ENCODE peak calls at places on chromosomes 3 and 15, in seven cellular contexts. One of them, this sample, is unnamed. For H3K4me1, the result is how much of the 10 kb centered on the place peaks cover.

GRCh38 chr3:119305271-119305670 is 11.1 kb downstream of the ARHGAP31 start:
- DNase-seq in neuronal stem cell: no peak
- DNase-seq in mesendoderm: no peak
- DNase-seq in H1: no peak
- DNase-seq in mesenchymal stem cell: peak
- DNase-seq in H9: no peak
- DNase-seq in trophoblast cell: no peak
- DNase-seq in this sample: no peak

GRCh38 chr3:32947466-32948238 is 3.8 kb upstream of the CCR4 start:
- DNase-seq in neuronal stem cell: peak
- DNase-seq in mesendoderm: peak
- DNase-seq in H1: peak
- DNase-seq in mesenchymal stem cell: peak
- DNase-seq in H9: peak
- DNase-seq in trophoblast cell: peak
- DNase-seq in this sample: peak

GRCh38 chr15:66253643-66254363 is at the start of gene MEGF11:
- DNase-seq in neuronal stem cell: no peak
- DNase-seq in mesendoderm: peak
- DNase-seq in H1: no peak
- DNase-seq in mesenchymal stem cell: peak
- DNase-seq in H9: peak
- DNase-seq in trophoblast cell: no peak
- DNase-seq in this sample: peak

GRCh38 chr3:152400912-152401311 is 132.2 kb downstream of the MBNL1 start:
- DNase-seq in neuronal stem cell: no peak
- DNase-seq in mesendoderm: no peak
- DNase-seq in H1: no peak
- DNase-seq in mesenchymal stem cell: peak
- DNase-seq in H9: no peak
- DNase-seq in trophoblast cell: no peak
- DNase-seq in this sample: peak

GRCh38 chr15:57727031-57727430 is 20.5 kb downstream of the POLR2M start:
- DNase-seq in neuronal stem cell: no peak
- DNase-seq in mesendoderm: no peak
- DNase-seq in H1: no peak
- DNase-seq in mesenchymal stem cell: no peak
- DNase-seq in H9: no peak
- DNase-seq in trophoblast cell: no peak
- DNase-seq in this sample: peak

GRCh38 chr3:123561188-123561587 is 23.7 kb downstream of the HACD2 start:
- DNase-seq in neuronal stem cell: no peak
- DNase-seq in mesendoderm: no peak
- DNase-seq in H1: no peak
- DNase-seq in mesenchymal stem cell: no peak
- DNase-seq in H9: no peak
- DNase-seq in trophoblast cell: no peak
- DNase-seq in this sample: no peak

GRCh38 chr3:65190111-65190510 is 502.3 kb upstream of the ADAMTS9 start:
- DNase-seq in neuronal stem cell: no peak
- DNase-seq in mesendoderm: no peak
- DNase-seq in H1: no peak
- DNase-seq in mesenchymal stem cell: no peak
- DNase-seq in H9: no peak
- DNase-seq in trophoblast cell: no peak
- DNase-seq in this sample: no peak

GRCh38 chr3:138833908-138834358 is 795 bp downstream of the PIK3CB start:
- DNase-seq in neuronal stem cell: no peak
- DNase-seq in mesendoderm: peak
- DNase-seq in H1: no peak
- DNase-seq in mesenchymal stem cell: no peak
- DNase-seq in H9: no peak
- DNase-seq in trophoblast cell: no peak
- DNase-seq in this sample: peak

GRCh38 chr3:197499427-197499826 is 56.3 kb downstream of the BDH1 start:
- DNase-seq in neuronal stem cell: no peak
- DNase-seq in mesendoderm: no peak
- DNase-seq in H1: no peak
- DNase-seq in mesenchymal stem cell: peak
- DNase-seq in H9: no peak
- DNase-seq in trophoblast cell: no peak
- DNase-seq in this sample: peak

GRCh38 chr15:89998923-89999675 is 2.0 kb upstream of the ZNF710 start:
- DNase-seq in neuronal stem cell: no peak
- DNase-seq in mesendoderm: no peak
- DNase-seq in H1: no peak
- DNase-seq in mesenchymal stem cell: peak
- DNase-seq in H9: no peak
- DNase-seq in trophoblast cell: no peak
- DNase-seq in this sample: no peak

GRCh38 chr3:124999897-125000296 is 55.9 kb downstream of the HEG1 start:
- DNase-seq in neuronal stem cell: no peak
- DNase-seq in mesendoderm: no peak
- DNase-seq in H1: no peak
- DNase-seq in mesenchymal stem cell: no peak
- DNase-seq in H9: no peak
- DNase-seq in trophoblast cell: no peak
- DNase-seq in this sample: no peak

GRCh38 chr3:183253364-183253960 is 409 bp downstream of the B3GNT5 start:
- DNase-seq in neuronal stem cell: no peak
- DNase-seq in mesendoderm: peak
- DNase-seq in H1: no peak
- DNase-seq in mesenchymal stem cell: peak
- DNase-seq in H9: no peak
- DNase-seq in trophoblast cell: peak
- DNase-seq in this sample: peak

GRCh38 chr3:17070560-17070959 is 185.8 kb downstream of the PLCL2 start:
- DNase-seq in neuronal stem cell: no peak
- DNase-seq in mesendoderm: peak
- DNase-seq in H1: no peak
- DNase-seq in mesenchymal stem cell: peak
- DNase-seq in H9: peak
- DNase-seq in trophoblast cell: peak
- DNase-seq in this sample: peak

GRCh38 chr15:41996376-41996775 is 24.0 kb upstream of the EHD4 start:
- DNase-seq in neuronal stem cell: no peak
- DNase-seq in mesendoderm: no peak
- DNase-seq in H1: no peak
- DNase-seq in mesenchymal stem cell: no peak
- DNase-seq in H9: no peak
- DNase-seq in trophoblast cell: no peak
- DNase-seq in this sample: no peak

GRCh38 chr3:25895443-25895842 is 105.6 kb downstream of the OXSM start:
- DNase-seq in neuronal stem cell: no peak
- DNase-seq in mesendoderm: peak
- DNase-seq in H1: no peak
- DNase-seq in mesenchymal stem cell: no peak
- DNase-seq in H9: no peak
- DNase-seq in trophoblast cell: peak
- DNase-seq in this sample: peak

GRCh38 chr3:69649713-69650419 is 89.4 kb upstream of the MITF start:
- DNase-seq in neuronal stem cell: no peak
- DNase-seq in mesendoderm: no peak
- DNase-seq in H1: no peak
- DNase-seq in mesenchymal stem cell: no peak
- DNase-seq in H9: no peak
- DNase-seq in trophoblast cell: no peak
- DNase-seq in this sample: peak

GRCh38 chr3:53084310-53085001 is 38.6 kb upstream of the SFMBT1 start:
- DNase-seq in neuronal stem cell: no peak
- DNase-seq in mesendoderm: no peak
- DNase-seq in H1: no peak
- DNase-seq in mesenchymal stem cell: no peak
- DNase-seq in H9: no peak
- DNase-seq in trophoblast cell: no peak
- DNase-seq in this sample: no peak

GRCh38 chr3:183818706-183819624 is 6.4 kb downstream of the MAP6D1 start:
- DNase-seq in neuronal stem cell: no peak
- DNase-seq in mesendoderm: no peak
- DNase-seq in H1: no peak
- DNase-seq in mesenchymal stem cell: no peak
- DNase-seq in H9: no peak
- DNase-seq in trophoblast cell: no peak
- DNase-seq in this sample: no peak

DNA sequence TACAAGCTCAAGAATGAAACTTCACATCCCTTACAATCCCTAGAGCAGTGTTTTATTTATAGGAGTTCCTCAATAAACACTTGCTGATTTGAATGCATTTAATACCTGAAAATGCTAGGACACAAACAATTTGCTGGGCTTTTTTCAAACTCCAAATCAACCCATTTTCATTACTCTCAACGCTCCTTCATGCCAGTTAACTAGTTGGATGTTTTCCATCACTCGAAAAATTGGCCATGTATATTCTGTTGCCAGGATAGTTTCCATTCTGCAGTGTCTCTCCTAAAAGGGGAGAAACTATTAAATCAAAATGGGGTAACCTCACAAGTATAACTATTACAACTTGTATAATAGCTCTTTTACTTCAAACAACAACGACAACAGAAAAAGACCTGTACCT is 1.2 kb downstream of the GBE1 start:
- DNase-seq in neuronal stem cell: no peak
- DNase-seq in mesendoderm: no peak
- DNase-seq in H1: no peak
- DNase-seq in mesenchymal stem cell: no peak
- DNase-seq in H9: no peak
- DNase-seq in trophoblast cell: no peak
- DNase-seq in this sample: no peak
- H4K8ac ChIP-seq in neuronal stem cell: no peak
- H4K8ac ChIP-seq in mesendoderm: no peak
- H4K8ac ChIP-seq in H1: no peak
- H4K8ac ChIP-seq in mesenchymal stem cell: no peak
- H4K8ac ChIP-seq in H9: no peak
- H4K8ac ChIP-seq in trophoblast cell: no peak
- H4K8ac ChIP-seq in this sample: peak

GRCh38 chr3:181561130-181561529 is 150.6 kb upstream of the SOX2 start:
- DNase-seq in neuronal stem cell: no peak
- DNase-seq in mesendoderm: no peak
- DNase-seq in H1: no peak
- DNase-seq in mesenchymal stem cell: no peak
- DNase-seq in H9: no peak
- DNase-seq in trophoblast cell: no peak
- DNase-seq in this sample: no peak
- H3K4me1 ChIP-seq in neuronal stem cell: under half
- H3K4me1 ChIP-seq in mesendoderm: under half
- H3K4me1 ChIP-seq in H1: under half
- H3K4me1 ChIP-seq in mesenchymal stem cell: under half
- H3K4me1 ChIP-seq in H9: under half
- H3K4me1 ChIP-seq in trophoblast cell: under half
- H3K4me1 ChIP-seq in this sample: under half

GRCh38 chr3:168093790-168094189 is 1.9 kb downstream of the GOLIM4 start:
- DNase-seq in neuronal stem cell: no peak
- DNase-seq in mesendoderm: no peak
- DNase-seq in H1: no peak
- DNase-seq in mesenchymal stem cell: no peak
- DNase-seq in H9: no peak
- DNase-seq in trophoblast cell: no peak
- DNase-seq in this sample: no peak
- H4K8ac ChIP-seq in neuronal stem cell: no peak
- H4K8ac ChIP-seq in mesendoderm: no peak
- H4K8ac ChIP-seq in H1: no peak
- H4K8ac ChIP-seq in mesenchymal stem cell: no peak
- H4K8ac ChIP-seq in H9: no peak
- H4K8ac ChIP-seq in trophoblast cell: no peak
- H4K8ac ChIP-seq in this sample: no peak

DNA sequence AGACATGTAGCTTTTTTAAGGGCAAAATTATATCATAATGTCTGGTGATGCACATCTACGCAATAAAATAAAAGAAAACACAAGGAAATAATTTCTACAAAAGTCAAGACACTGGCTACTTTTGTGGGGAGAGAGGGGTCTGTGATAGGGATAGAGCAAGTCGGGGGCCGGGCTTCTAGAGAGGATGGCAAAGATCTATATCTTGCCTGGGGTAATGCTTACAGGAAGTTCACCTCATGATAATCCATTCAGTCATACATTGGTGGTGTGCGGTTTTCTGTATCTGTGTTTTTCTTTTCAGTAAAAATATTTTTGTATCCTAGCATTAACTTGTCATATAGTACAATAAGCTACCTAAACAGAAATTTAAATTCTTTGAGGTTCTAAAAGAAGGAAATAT is 178.8 kb downstream of the ARRDC4 start:
- DNase-seq in neuronal stem cell: no peak
- DNase-seq in mesendoderm: no peak
- DNase-seq in H1: no peak
- DNase-seq in mesenchymal stem cell: no peak
- DNase-seq in H9: no peak
- DNase-seq in trophoblast cell: no peak
- DNase-seq in this sample: no peak
- H3K4me1 ChIP-seq in neuronal stem cell: under half
- H3K4me1 ChIP-seq in mesendoderm: under half
- H3K4me1 ChIP-seq in H1: under half
- H3K4me1 ChIP-seq in mesenchymal stem cell: under half
- H3K4me1 ChIP-seq in H9: under half
- H3K4me1 ChIP-seq in trophoblast cell: under half
- H3K4me1 ChIP-seq in this sample: under half

DNA sequence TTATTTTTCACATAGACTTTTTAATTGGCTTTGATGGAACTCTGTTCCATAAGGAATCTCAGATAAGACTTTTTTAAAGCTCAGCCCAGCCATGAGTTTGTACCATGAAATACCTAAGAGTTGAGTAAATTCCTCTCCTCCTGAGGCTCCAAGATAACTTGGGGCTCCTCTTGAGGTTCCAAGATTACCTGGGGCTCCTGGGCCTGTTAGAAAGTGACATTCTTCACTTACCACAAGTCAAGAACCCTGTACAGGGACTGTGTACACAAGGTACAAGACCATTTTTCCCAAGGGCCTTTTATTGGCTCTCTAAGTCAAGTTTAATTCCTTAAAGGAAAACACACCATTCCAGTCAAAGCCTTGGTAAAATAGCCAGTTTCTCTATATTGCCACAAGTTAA is 111.3 kb upstream of the PRR20G start:
- DNase-seq in neuronal stem cell: no peak
- DNase-seq in mesendoderm: no peak
- DNase-seq in H1: no peak
- DNase-seq in mesenchymal stem cell: no peak
- DNase-seq in H9: no peak
- DNase-seq in trophoblast cell: no peak
- DNase-seq in this sample: no peak
- H4K8ac ChIP-seq in neuronal stem cell: no peak
- H4K8ac ChIP-seq in mesendoderm: no peak
- H4K8ac ChIP-seq in H1: no peak
- H4K8ac ChIP-seq in mesenchymal stem cell: no peak
- H4K8ac ChIP-seq in H9: no peak
- H4K8ac ChIP-seq in trophoblast cell: no peak
- H4K8ac ChIP-seq in this sample: no peak

This sample was measured in IMR-90.